ENCODE peak calls at places on chromosomes 3 and 15, in nine cellular contexts. C is substantia nigra; I is CD4-positive, alpha-beta T cell; T is fibroblast of mammary gland; M is T-cell; A is AG20443; E is GM12878; J is stomach; D is Kasumi-1. B is an unnamed sample.

GRCh38 chr3:66038726-66039589 is at the start of gene MAGI1:
- DNase-seq in C (peak), I (no peak), T (peak), M (no peak), A (peak), E (no peak), J (peak), D (peak), B (peak)

GRCh38 chr3:113211370-113212154 is at the start of gene BOC:
- DNase-seq in C (no peak), I (no peak), T (peak), M (no peak), A (peak), E (no peak), J (no peak), D (no peak), B (no peak)

GRCh38 chr3:52052831-52053306 is 3.5 kb downstream of the DUSP7 start:
- DNase-seq in C (peak), I (peak), T (peak), M (peak), A (peak), E (peak), J (peak), D (peak), B (no peak)

GRCh38 chr3:169771651-169772529 is 1.3 kb upstream of the MYNN start:
- DNase-seq in C (no peak), I (peak), T (peak), M (peak), A (peak), E (peak), J (peak), D (peak), B (peak)

GRCh38 chr15:51077565-51078153 is 17.0 kb downstream of the TNFAIP8L3 start:
- DNase-seq in C (no peak), I (peak), T (peak), M (peak), A (peak), E (peak), J (peak), D (no peak), B (peak)

GRCh38 chr3:8845641-8846040 is 76.2 kb upstream of the OXTR start:
- DNase-seq in C (no peak), I (no peak), T (peak), M (no peak), A (peak), E (no peak), J (no peak), D (no peak), B (no peak)

GRCh38 chr3:73037369-73037699 is 24.1 kb upstream of the EBLN2 start:
- DNase-seq in C (no peak), I (no peak), T (peak), M (no peak), A (peak), E (no peak), J (no peak), D (no peak), B (no peak)

GRCh38 chr3:114542359-114542758 is 248.5 kb downstream of the TIGIT start:
- DNase-seq in C (no peak), I (no peak), T (no peak), M (no peak), A (no peak), E (no peak), J (no peak), D (no peak), B (no peak)

GRCh38 chr3:9807981-9808344 is 2.1 kb upstream of the TTLL3 start:
- DNase-seq in C (no peak), I (no peak), T (no peak), M (no peak), A (no peak), E (no peak), J (no peak), D (no peak), B (no peak)

GRCh38 chr3:139935866-139936817 is 1.2 kb downstream of the CLSTN2 start:
- DNase-seq in C (no peak), I (no peak), T (no peak), M (no peak), A (peak), E (no peak), J (peak), D (no peak), B (no peak)

GRCh38 chr3:9190276-9190675 is 59.2 kb downstream of the SRGAP3 start:
- DNase-seq in C (no peak), I (no peak), T (no peak), M (no peak), A (no peak), E (no peak), J (no peak), D (no peak), B (no peak)

GRCh38 chr3:117160176-117160575 is 450.6 kb downstream of the TUSC7 start:
- DNase-seq in C (no peak), I (no peak), T (no peak), M (no peak), A (no peak), E (no peak), J (no peak), D (no peak), B (no peak)

GRCh38 chr3:27643355-27643754 is 78.8 kb downstream of the EOMES start:
- DNase-seq in C (no peak), I (no peak), T (peak), M (no peak), A (no peak), E (no peak), J (no peak), D (no peak), B (no peak)

GRCh38 chr3:149688122-149688757 is 30.4 kb upstream of the WWTR1 start:
- DNase-seq in C (no peak), I (no peak), T (no peak), M (no peak), A (no peak), E (no peak), J (peak), D (no peak), B (no peak)

GRCh38 chr3:119924111-119925094 is 142.5 kb downstream of the NR1I2 start:
- DNase-seq in C (no peak), I (no peak), T (no peak), M (no peak), A (no peak), E (no peak), J (no peak), D (no peak), B (no peak)

GRCh38 chr3:190585771-190586630 is 72.1 kb downstream of the IL1RAP start:
- DNase-seq in C (no peak), I (no peak), T (peak), M (no peak), A (peak), E (no peak), J (no peak), D (no peak), B (no peak)

GRCh38 chr15:58569455-58569854 is 137.7 kb downstream of the LIPC start:
- DNase-seq in C (no peak), I (no peak), T (no peak), M (no peak), A (no peak), E (no peak), J (no peak), D (no peak), B (no peak)

GRCh38 chr3:458614-459375 is 262.2 kb downstream of the CHL1 start:
- DNase-seq in C (no peak), I (no peak), T (no peak), M (no peak), A (no peak), E (no peak), J (no peak), D (no peak), B (no peak)

GRCh38 chr15:51401872-51402517 is 60.5 kb downstream of the GLDN start:
- DNase-seq in C (no peak), I (no peak), T (peak), M (no peak), A (peak), E (no peak), J (peak), D (peak), B (peak)

GRCh38 chr3:38586546-38587520 is 62.7 kb downstream of the SCN5A start:
- DNase-seq in C (no peak), I (no peak), T (no peak), M (no peak), A (no peak), E (no peak), J (peak), D (no peak), B (no peak)

GRCh38 chr3:72625616-72626337 is 222.5 kb downstream of the SHQ1 start:
- DNase-seq in C (no peak), I (no peak), T (peak), M (no peak), A (no peak), E (no peak), J (no peak), D (no peak), B (no peak)

GRCh38 chr3:48285132-48285531 is 44.2 kb downstream of the ZNF589 start:
- DNase-seq in C (no peak), I (no peak), T (no peak), M (no peak), A (peak), E (no peak), J (no peak), D (no peak), B (no peak)

GRCh38 chr15:96409231-96410138 is 79.0 kb downstream of the NR2F2 start:
- DNase-seq in C (no peak), I (no peak), T (no peak), M (no peak), A (peak), E (no peak), J (no peak), D (no peak), B (no peak)

GRCh38 chr3:32968367-32969087 is 17.1 kb downstream of the CCR4 start:
- DNase-seq in C (no peak), I (no peak), T (no peak), M (no peak), A (no peak), E (no peak), J (no peak), D (no peak), B (no peak)

GRCh38 chr3:99532246-99532645 is 106.1 kb upstream of the COL8A1 start:
- DNase-seq in C (peak), I (no peak), T (peak), M (no peak), A (peak), E (no peak), J (peak), D (peak), B (no peak)

GRCh38 chr3:106392905-106393304 is 524.1 kb upstream of the CBLB start:
- DNase-seq in C (no peak), I (no peak), T (peak), M (no peak), A (peak), E (no peak), J (no peak), D (no peak), B (no peak)